ENCODE peak calls at places on chromosomes 11 and 22, in nine cellular contexts. One of them, this sample, is unnamed.

GRCh38 chr22:19430890-19431541 is 517 bp downstream of the HIRA start:
- DNase-seq in GM13977: peak; percentile 45
- DNase-seq in cardiac fibroblast: peak; percentile 26
- DNase-seq in activated CD4-positive, CD25-positive, alpha-beta regulatory T cell treated with anti-CD3 and anti-CD28 coated beads, Interleukin-2, amount 50 U/mL, for 72 hours: peak; percentile 56
- DNase-seq in T-helper 2 cell: peak; percentile 40
- DNase-seq in left ventricle myocardium inferior: peak; percentile 29
- DNase-seq in naive thymus-derived CD4-positive, alpha-beta T cell: no peak
- DNase-seq in HEK293T: peak; percentile 45
- DNase-seq in GM03348: peak; percentile 33
- DNase-seq in this sample: peak; percentile 27

GRCh38 chr22:37051629-37052385 is at the start of gene KCTD17:
- DNase-seq in GM03348: peak; percentile 99
- DNase-seq in HEK293T: peak; percentile 95
- DNase-seq in naive thymus-derived CD4-positive, alpha-beta T cell: peak; percentile 67
- DNase-seq in left ventricle myocardium inferior: peak; percentile 79
- DNase-seq in T-helper 2 cell: peak; percentile 84
- DNase-seq in GM13977: peak; percentile 98
- DNase-seq in cardiac fibroblast: peak; percentile 76
- DNase-seq in activated CD4-positive, CD25-positive, alpha-beta regulatory T cell treated with anti-CD3 and anti-CD28 coated beads, Interleukin-2, amount 50 U/mL, for 72 hours: peak; percentile 80
- DNase-seq in this sample: peak; percentile 71

GRCh38 chr11:95231881-95232605 is 1.0 kb upstream of the SESN3 start:
- DNase-seq in activated CD4-positive, CD25-positive, alpha-beta regulatory T cell treated with anti-CD3 and anti-CD28 coated beads, Interleukin-2, amount 50 U/mL, for 72 hours: peak; percentile 74
- DNase-seq in GM03348: peak; percentile 67
- DNase-seq in HEK293T: peak; percentile 62
- DNase-seq in cardiac fibroblast: peak; percentile 59
- DNase-seq in left ventricle myocardium inferior: peak; percentile 66
- DNase-seq in T-helper 2 cell: peak; percentile 89
- DNase-seq in GM13977: peak; percentile 54
- DNase-seq in naive thymus-derived CD4-positive, alpha-beta T cell: peak; percentile 72
- DNase-seq in this sample: peak; percentile 83

GRCh38 chr22:23446796-23447350 is 133.2 kb downstream of the IGLL1 start:
- DNase-seq in HEK293T: no peak
- DNase-seq in naive thymus-derived CD4-positive, alpha-beta T cell: no peak
- DNase-seq in T-helper 2 cell: no peak
- DNase-seq in cardiac fibroblast: no peak
- DNase-seq in GM13977: no peak
- DNase-seq in left ventricle myocardium inferior: no peak
- DNase-seq in GM03348: no peak
- DNase-seq in activated CD4-positive, CD25-positive, alpha-beta regulatory T cell treated with anti-CD3 and anti-CD28 coated beads, Interleukin-2, amount 50 U/mL, for 72 hours: no peak
- DNase-seq in this sample: no peak

GRCh38 chr22:22342697-22343602 is 98.4 kb downstream of the VPREB1 start:
- DNase-seq in T-helper 2 cell: peak; percentile 46
- DNase-seq in cardiac fibroblast: peak; percentile 16
- DNase-seq in naive thymus-derived CD4-positive, alpha-beta T cell: peak; percentile 42
- DNase-seq in left ventricle myocardium inferior: peak; percentile 27
- DNase-seq in GM03348: peak; percentile 45
- DNase-seq in activated CD4-positive, CD25-positive, alpha-beta regulatory T cell treated with anti-CD3 and anti-CD28 coated beads, Interleukin-2, amount 50 U/mL, for 72 hours: peak; percentile 78
- DNase-seq in HEK293T: peak; percentile 80
- DNase-seq in GM13977: peak; percentile 54
- DNase-seq in this sample: no peak

GRCh38 chr11:64437426-64437825 is 78.5 kb downstream of the RPS6KA4 start:
- DNase-seq in T-helper 2 cell: no peak
- DNase-seq in GM03348: no peak
- DNase-seq in activated CD4-positive, CD25-positive, alpha-beta regulatory T cell treated with anti-CD3 and anti-CD28 coated beads, Interleukin-2, amount 50 U/mL, for 72 hours: no peak
- DNase-seq in left ventricle myocardium inferior: no peak
- DNase-seq in cardiac fibroblast: no peak
- DNase-seq in HEK293T: no peak
- DNase-seq in naive thymus-derived CD4-positive, alpha-beta T cell: no peak
- DNase-seq in GM13977: no peak
- DNase-seq in this sample: no peak

GRCh38 chr11:128624269-128625170 is 37.2 kb upstream of the ETS1 start:
- DNase-seq in HEK293T: no peak
- DNase-seq in activated CD4-positive, CD25-positive, alpha-beta regulatory T cell treated with anti-CD3 and anti-CD28 coated beads, Interleukin-2, amount 50 U/mL, for 72 hours: peak; percentile 63
- DNase-seq in naive thymus-derived CD4-positive, alpha-beta T cell: peak; percentile 75
- DNase-seq in GM03348: no peak
- DNase-seq in cardiac fibroblast: no peak
- DNase-seq in left ventricle myocardium inferior: no peak
- DNase-seq in GM13977: peak; percentile 67
- DNase-seq in T-helper 2 cell: peak; percentile 92
- DNase-seq in this sample: no peak

GRCh38 chr11:67111261-67111660 is 7.8 kb upstream of the KDM2A start:
- DNase-seq in left ventricle myocardium inferior: no peak
- DNase-seq in naive thymus-derived CD4-positive, alpha-beta T cell: no peak
- DNase-seq in GM13977: no peak
- DNase-seq in cardiac fibroblast: peak; percentile 43
- DNase-seq in GM03348: peak; percentile 16
- DNase-seq in T-helper 2 cell: no peak
- DNase-seq in activated CD4-positive, CD25-positive, alpha-beta regulatory T cell treated with anti-CD3 and anti-CD28 coated beads, Interleukin-2, amount 50 U/mL, for 72 hours: no peak
- DNase-seq in HEK293T: no peak
- DNase-seq in this sample: no peak

GRCh38 chr11:47033439-47033838 is 96.9 kb downstream of the CSTPP1 start:
- DNase-seq in HEK293T: no peak
- DNase-seq in GM13977: no peak
- DNase-seq in naive thymus-derived CD4-positive, alpha-beta T cell: no peak
- DNase-seq in left ventricle myocardium inferior: no peak
- DNase-seq in GM03348: no peak
- DNase-seq in cardiac fibroblast: no peak
- DNase-seq in activated CD4-positive, CD25-positive, alpha-beta regulatory T cell treated with anti-CD3 and anti-CD28 coated beads, Interleukin-2, amount 50 U/mL, for 72 hours: no peak
- DNase-seq in T-helper 2 cell: no peak
- DNase-seq in this sample: no peak

GRCh38 chr11:129974672-129975071 is 28.0 kb downstream of the PRDM10 start:
- DNase-seq in HEK293T: no peak
- DNase-seq in cardiac fibroblast: no peak
- DNase-seq in GM13977: no peak
- DNase-seq in activated CD4-positive, CD25-positive, alpha-beta regulatory T cell treated with anti-CD3 and anti-CD28 coated beads, Interleukin-2, amount 50 U/mL, for 72 hours: no peak
- DNase-seq in T-helper 2 cell: no peak
- DNase-seq in naive thymus-derived CD4-positive, alpha-beta T cell: no peak
- DNase-seq in left ventricle myocardium inferior: no peak
- DNase-seq in GM03348: no peak
- DNase-seq in this sample: no peak

GRCh38 chr22:36086170-36086490 is 57.5 kb upstream of the RBFOX2 start:
- DNase-seq in HEK293T: no peak
- DNase-seq in T-helper 2 cell: no peak
- DNase-seq in GM03348: no peak
- DNase-seq in activated CD4-positive, CD25-positive, alpha-beta regulatory T cell treated with anti-CD3 and anti-CD28 coated beads, Interleukin-2, amount 50 U/mL, for 72 hours: no peak
- DNase-seq in left ventricle myocardium inferior: no peak
- DNase-seq in cardiac fibroblast: no peak
- DNase-seq in naive thymus-derived CD4-positive, alpha-beta T cell: no peak
- DNase-seq in GM13977: no peak
- DNase-seq in this sample: no peak

GRCh38 chr11:3894128-3894731 is 38.8 kb downstream of the STIM1 start:
- DNase-seq in T-helper 2 cell: peak; percentile 19
- DNase-seq in cardiac fibroblast: peak; percentile 34
- DNase-seq in activated CD4-positive, CD25-positive, alpha-beta regulatory T cell treated with anti-CD3 and anti-CD28 coated beads, Interleukin-2, amount 50 U/mL, for 72 hours: no peak
- DNase-seq in GM03348: peak; percentile 33
- DNase-seq in HEK293T: no peak
- DNase-seq in left ventricle myocardium inferior: peak; percentile 55
- DNase-seq in GM13977: peak; percentile 84
- DNase-seq in naive thymus-derived CD4-positive, alpha-beta T cell: no peak
- DNase-seq in this sample: no peak

GRCh38 chr22:39773976-39774539 is 119.5 kb downstream of the ENTHD1 start:
- DNase-seq in left ventricle myocardium inferior: no peak
- DNase-seq in activated CD4-positive, CD25-positive, alpha-beta regulatory T cell treated with anti-CD3 and anti-CD28 coated beads, Interleukin-2, amount 50 U/mL, for 72 hours: peak; percentile 34
- DNase-seq in GM03348: no peak
- DNase-seq in HEK293T: no peak
- DNase-seq in naive thymus-derived CD4-positive, alpha-beta T cell: peak; percentile 45
- DNase-seq in T-helper 2 cell: peak; percentile 94
- DNase-seq in cardiac fibroblast: no peak
- DNase-seq in GM13977: peak; percentile 56
- DNase-seq in this sample: no peak

GRCh38 chr11:57223601-57224000 is 13.4 kb downstream of the APLNR start:
- DNase-seq in cardiac fibroblast: no peak
- DNase-seq in naive thymus-derived CD4-positive, alpha-beta T cell: no peak
- DNase-seq in T-helper 2 cell: no peak
- DNase-seq in GM03348: peak; percentile 50
- DNase-seq in HEK293T: no peak
- DNase-seq in left ventricle myocardium inferior: no peak
- DNase-seq in activated CD4-positive, CD25-positive, alpha-beta regulatory T cell treated with anti-CD3 and anti-CD28 coated beads, Interleukin-2, amount 50 U/mL, for 72 hours: no peak
- DNase-seq in GM13977: no peak
- DNase-seq in this sample: no peak

GRCh38 chr11:94193288-94193687 is 64.6 kb downstream of the PANX1 start:
- DNase-seq in activated CD4-positive, CD25-positive, alpha-beta regulatory T cell treated with anti-CD3 and anti-CD28 coated beads, Interleukin-2, amount 50 U/mL, for 72 hours: no peak
- DNase-seq in HEK293T: no peak
- DNase-seq in GM13977: no peak
- DNase-seq in GM03348: peak; percentile 70
- DNase-seq in T-helper 2 cell: no peak
- DNase-seq in naive thymus-derived CD4-positive, alpha-beta T cell: no peak
- DNase-seq in cardiac fibroblast: peak; percentile 20
- DNase-seq in left ventricle myocardium inferior: no peak
- DNase-seq in this sample: no peak

GRCh38 chr11:58577441-58578135 is 1.3 kb upstream of the ZFP91 start:
- DNase-seq in GM13977: peak; percentile 29
- DNase-seq in left ventricle myocardium inferior: peak; percentile 35
- DNase-seq in activated CD4-positive, CD25-positive, alpha-beta regulatory T cell treated with anti-CD3 and anti-CD28 coated beads, Interleukin-2, amount 50 U/mL, for 72 hours: peak; percentile 78
- DNase-seq in cardiac fibroblast: peak; percentile 74
- DNase-seq in GM03348: peak; percentile 23
- DNase-seq in naive thymus-derived CD4-positive, alpha-beta T cell: peak; percentile 71
- DNase-seq in HEK293T: peak; percentile 7
- DNase-seq in T-helper 2 cell: peak; percentile 94
- DNase-seq in this sample: no peak

GRCh38 chr11:46305295-46305694 is 27.8 kb downstream of the CREB3L1 start:
- DNase-seq in cardiac fibroblast: peak; percentile 74
- DNase-seq in T-helper 2 cell: peak; percentile 38
- DNase-seq in GM13977: no peak
- DNase-seq in GM03348: no peak
- DNase-seq in left ventricle myocardium inferior: no peak
- DNase-seq in HEK293T: no peak
- DNase-seq in naive thymus-derived CD4-positive, alpha-beta T cell: peak; percentile 37
- DNase-seq in activated CD4-positive, CD25-positive, alpha-beta regulatory T cell treated with anti-CD3 and anti-CD28 coated beads, Interleukin-2, amount 50 U/mL, for 72 hours: no peak
- DNase-seq in this sample: no peak

GRCh38 chr11:134579709-134580634 is 167.9 kb upstream of the B3GAT1 start:
- DNase-seq in T-helper 2 cell: no peak
- DNase-seq in activated CD4-positive, CD25-positive, alpha-beta regulatory T cell treated with anti-CD3 and anti-CD28 coated beads, Interleukin-2, amount 50 U/mL, for 72 hours: no peak
- DNase-seq in GM03348: no peak
- DNase-seq in left ventricle myocardium inferior: no peak
- DNase-seq in cardiac fibroblast: no peak
- DNase-seq in HEK293T: no peak
- DNase-seq in naive thymus-derived CD4-positive, alpha-beta T cell: no peak
- DNase-seq in GM13977: no peak
- DNase-seq in this sample: no peak

GRCh38 chr11:69215784-69216415 is 60.2 kb downstream of the SMIM38 start:
- DNase-seq in naive thymus-derived CD4-positive, alpha-beta T cell: no peak
- DNase-seq in HEK293T: no peak
- DNase-seq in cardiac fibroblast: peak; percentile 5
- DNase-seq in T-helper 2 cell: no peak
- DNase-seq in activated CD4-positive, CD25-positive, alpha-beta regulatory T cell treated with anti-CD3 and anti-CD28 coated beads, Interleukin-2, amount 50 U/mL, for 72 hours: no peak
- DNase-seq in left ventricle myocardium inferior: no peak
- DNase-seq in GM03348: peak; percentile 79
- DNase-seq in GM13977: no peak
- DNase-seq in this sample: no peak